ENCODE peak calls at places on chromosomes 5 and 9, in six cellular contexts. One of them, this sample, is unnamed. For H3K4me1 and H3K9me3, the result is how much of the 10 kb centered on the place peaks cover.

GRCh38 chr5:3345195-3345594 is 250.4 kb upstream of the IRX1 start:
- DNase-seq in neural progenitor cell: no peak
- DNase-seq in stomach: no peak
- DNase-seq in SJSA1: no peak
- DNase-seq in mammary epithelial cell: no peak
- DNase-seq in NT2/D1: no peak
- DNase-seq in this sample: no peak

GRCh38 chr9:83034587-83034986 is 28.4 kb downstream of the RASEF start:
- DNase-seq in SJSA1: no peak
- DNase-seq in NT2/D1: no peak
- DNase-seq in mammary epithelial cell: peak
- DNase-seq in neural progenitor cell: no peak
- DNase-seq in stomach: no peak
- DNase-seq in this sample: no peak

GRCh38 chr5:108661030-108661429 is 86.7 kb upstream of the FER start:
- DNase-seq in mammary epithelial cell: no peak
- DNase-seq in neural progenitor cell: no peak
- DNase-seq in SJSA1: no peak
- DNase-seq in stomach: no peak
- DNase-seq in NT2/D1: no peak
- DNase-seq in this sample: no peak

GRCh38 chr5:55071413-55071812 is 31.0 kb upstream of the GZMA start:
- DNase-seq in mammary epithelial cell: no peak
- DNase-seq in neural progenitor cell: peak
- DNase-seq in NT2/D1: peak
- DNase-seq in stomach: no peak
- DNase-seq in SJSA1: no peak
- DNase-seq in this sample: no peak

GRCh38 chr5:172284275-172284971 is 859 bp upstream of the UBTD2 start:
- DNase-seq in neural progenitor cell: no peak
- DNase-seq in stomach: no peak
- DNase-seq in SJSA1: peak
- DNase-seq in NT2/D1: no peak
- DNase-seq in mammary epithelial cell: no peak
- DNase-seq in this sample: no peak

GRCh38 chr9:8958358-8958757 is 1158.8 kb upstream of the DMAC1 start:
- DNase-seq in NT2/D1: no peak
- DNase-seq in mammary epithelial cell: no peak
- DNase-seq in neural progenitor cell: no peak
- DNase-seq in SJSA1: no peak
- DNase-seq in stomach: no peak
- DNase-seq in this sample: no peak

GRCh38 chr5:173796746-173797495 is 91.2 kb upstream of the CPEB4 start:
- DNase-seq in NT2/D1: no peak
- DNase-seq in neural progenitor cell: no peak
- DNase-seq in SJSA1: no peak
- DNase-seq in mammary epithelial cell: no peak
- DNase-seq in stomach: no peak
- DNase-seq in this sample: no peak

GRCh38 chr9:120928015-120928719 is 1.6 kb upstream of the TRAF1 start:
- DNase-seq in stomach: peak
- DNase-seq in neural progenitor cell: peak
- DNase-seq in mammary epithelial cell: no peak
- DNase-seq in SJSA1: no peak
- DNase-seq in NT2/D1: no peak
- DNase-seq in this sample: peak

GRCh38 chr5:175867587-175868347 is 3.6 kb upstream of the CPLX2 start:
- DNase-seq in stomach: no peak
- DNase-seq in SJSA1: no peak
- DNase-seq in neural progenitor cell: peak
- DNase-seq in mammary epithelial cell: peak
- DNase-seq in NT2/D1: no peak
- DNase-seq in this sample: no peak

DNA sequence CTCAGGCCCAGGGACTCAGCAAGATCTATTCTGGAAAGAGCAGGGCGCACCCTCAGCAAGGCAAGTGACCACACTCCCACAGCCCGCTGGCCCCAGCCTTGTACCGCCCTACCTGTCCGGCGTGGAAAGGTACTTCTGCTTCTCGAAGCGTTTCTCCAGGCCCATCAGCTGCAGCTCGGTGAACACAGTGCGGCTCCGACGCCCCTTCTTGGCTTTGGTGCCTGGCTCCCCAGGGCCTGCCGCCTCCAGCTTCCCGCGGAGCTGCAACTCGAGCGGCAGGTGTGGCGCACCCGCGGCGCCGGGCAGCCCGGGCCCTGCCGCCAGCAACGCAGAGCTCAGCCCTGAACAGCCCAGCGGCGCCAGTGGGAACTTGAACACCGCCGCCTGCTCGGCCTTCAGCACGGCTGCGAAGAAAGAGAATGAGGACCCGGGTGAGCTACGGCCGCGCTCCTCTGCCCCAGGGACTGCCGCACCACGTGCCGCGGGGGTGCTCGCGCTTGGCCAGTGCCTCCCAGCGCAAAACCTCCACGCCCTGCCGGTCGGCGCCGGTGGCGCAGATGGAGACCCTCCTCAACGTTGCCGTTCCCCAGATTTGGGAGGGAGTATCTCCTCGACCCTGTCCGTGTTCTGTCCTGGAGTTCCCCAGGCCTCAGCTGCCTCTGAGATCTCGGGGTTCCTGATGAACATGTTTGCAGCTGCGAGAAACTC is 2.2 kb downstream of the BARX1 start:
- DNase-seq in NT2/D1: no peak
- DNase-seq in mammary epithelial cell: no peak
- DNase-seq in SJSA1: no peak
- DNase-seq in neural progenitor cell: peak
- DNase-seq in stomach: no peak
- DNase-seq in this sample: no peak
- H3K4me1 ChIP-seq in NT2/D1: under half
- H3K4me1 ChIP-seq in mammary epithelial cell: under half
- H3K4me1 ChIP-seq in SJSA1: under half
- H3K4me1 ChIP-seq in neural progenitor cell: under half
- H3K4me1 ChIP-seq in stomach: under half
- H3K4me1 ChIP-seq in this sample: under half

GRCh38 chr5:1497271-1497777 is 26.4 kb downstream of the LPCAT1 start:
- DNase-seq in SJSA1: no peak
- DNase-seq in neural progenitor cell: no peak
- DNase-seq in stomach: no peak
- DNase-seq in mammary epithelial cell: no peak
- DNase-seq in NT2/D1: no peak
- DNase-seq in this sample: no peak

GRCh38 chr5:1497795-1498622 is 25.8 kb downstream of the LPCAT1 start:
- DNase-seq in stomach: no peak
- DNase-seq in SJSA1: no peak
- DNase-seq in neural progenitor cell: no peak
- DNase-seq in mammary epithelial cell: no peak
- DNase-seq in NT2/D1: no peak
- DNase-seq in this sample: no peak

GRCh38 chr5:1499851-1500250 is 23.9 kb downstream of the LPCAT1 start:
- DNase-seq in mammary epithelial cell: no peak
- DNase-seq in NT2/D1: no peak
- DNase-seq in neural progenitor cell: no peak
- DNase-seq in SJSA1: no peak
- DNase-seq in stomach: no peak
- DNase-seq in this sample: no peak

GRCh38 chr5:1500411-1501091 is 23.2 kb downstream of the LPCAT1 start:
- DNase-seq in stomach: peak
- DNase-seq in mammary epithelial cell: no peak
- DNase-seq in NT2/D1: no peak
- DNase-seq in neural progenitor cell: no peak
- DNase-seq in SJSA1: no peak
- DNase-seq in this sample: no peak

GRCh38 chr5:1498623-1499416 is 24.9 kb downstream of the LPCAT1 start:
- DNase-seq in neural progenitor cell: no peak
- DNase-seq in stomach: no peak
- DNase-seq in SJSA1: no peak
- DNase-seq in mammary epithelial cell: no peak
- DNase-seq in NT2/D1: no peak
- DNase-seq in this sample: no peak
- H3K9me3 ChIP-seq in neural progenitor cell: under half
- H3K9me3 ChIP-seq in stomach: under half
- H3K9me3 ChIP-seq in SJSA1: under half
- H3K9me3 ChIP-seq in mammary epithelial cell: under half
- H3K9me3 ChIP-seq in NT2/D1: under half
- H3K9me3 ChIP-seq in this sample: under half

GRCh38 chr5:80960531-80961375 is 590 bp downstream of the RASGRF2 start:
- DNase-seq in stomach: no peak
- DNase-seq in NT2/D1: no peak
- DNase-seq in neural progenitor cell: peak
- DNase-seq in SJSA1: peak
- DNase-seq in mammary epithelial cell: peak
- DNase-seq in this sample: peak
- H3K4me3 ChIP-seq in stomach: peak
- H3K4me3 ChIP-seq in NT2/D1: peak
- H3K4me3 ChIP-seq in neural progenitor cell: peak
- H3K4me3 ChIP-seq in SJSA1: peak
- H3K4me3 ChIP-seq in mammary epithelial cell: peak
- H3K4me3 ChIP-seq in this sample: peak

GRCh38 chr9:6564868-6565267 is 80.7 kb downstream of the GLDC start:
- DNase-seq in stomach: no peak
- DNase-seq in SJSA1: no peak
- DNase-seq in NT2/D1: no peak
- DNase-seq in mammary epithelial cell: no peak
- DNase-seq in neural progenitor cell: no peak
- DNase-seq in this sample: no peak
- H3K4me1 ChIP-seq in stomach: under half
- H3K4me1 ChIP-seq in SJSA1: under half
- H3K4me1 ChIP-seq in NT2/D1: under half
- H3K4me1 ChIP-seq in mammary epithelial cell: under half
- H3K4me1 ChIP-seq in neural progenitor cell: under half
- H3K4me1 ChIP-seq in this sample: under half

DNA sequence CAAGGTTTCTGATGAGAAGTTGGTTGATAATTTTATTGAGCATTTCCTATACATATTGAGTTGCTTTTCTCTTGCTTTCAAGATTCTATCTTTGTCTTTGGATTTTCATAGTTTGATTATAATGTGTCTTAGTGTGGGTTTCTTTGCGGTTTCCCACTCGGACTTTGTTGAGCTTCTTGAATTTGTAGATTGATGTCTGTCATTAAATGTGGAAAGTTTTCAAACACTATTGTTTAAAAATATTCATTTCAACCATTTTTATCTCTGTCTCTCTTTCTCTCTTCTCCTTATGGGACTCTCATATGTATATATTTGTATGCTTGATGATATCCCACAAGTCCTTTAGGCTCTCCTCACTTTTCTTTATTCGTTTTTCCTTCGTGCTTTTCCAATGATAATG is 18.5 kb upstream of the PCDHA1 start:
- DNase-seq in NT2/D1: no peak
- DNase-seq in neural progenitor cell: no peak
- DNase-seq in SJSA1: no peak
- DNase-seq in stomach: no peak
- DNase-seq in mammary epithelial cell: no peak
- DNase-seq in this sample: no peak
- H3K9me3 ChIP-seq in NT2/D1: half or more
- H3K9me3 ChIP-seq in neural progenitor cell: under half
- H3K9me3 ChIP-seq in SJSA1: under half
- H3K9me3 ChIP-seq in stomach: half or more
- H3K9me3 ChIP-seq in mammary epithelial cell: under half
- H3K9me3 ChIP-seq in this sample: under half

GRCh38 chr5:179334017-179334765 is 11.1 kb downstream of the ADAMTS2 start:
- DNase-seq in mammary epithelial cell: no peak
- DNase-seq in stomach: no peak
- DNase-seq in NT2/D1: no peak
- DNase-seq in neural progenitor cell: no peak
- DNase-seq in SJSA1: no peak
- DNase-seq in this sample: no peak
- H3K4me3 ChIP-seq in mammary epithelial cell: no peak
- H3K4me3 ChIP-seq in stomach: no peak
- H3K4me3 ChIP-seq in NT2/D1: no peak
- H3K4me3 ChIP-seq in neural progenitor cell: no peak
- H3K4me3 ChIP-seq in SJSA1: no peak
- H3K4me3 ChIP-seq in this sample: no peak

DNA sequence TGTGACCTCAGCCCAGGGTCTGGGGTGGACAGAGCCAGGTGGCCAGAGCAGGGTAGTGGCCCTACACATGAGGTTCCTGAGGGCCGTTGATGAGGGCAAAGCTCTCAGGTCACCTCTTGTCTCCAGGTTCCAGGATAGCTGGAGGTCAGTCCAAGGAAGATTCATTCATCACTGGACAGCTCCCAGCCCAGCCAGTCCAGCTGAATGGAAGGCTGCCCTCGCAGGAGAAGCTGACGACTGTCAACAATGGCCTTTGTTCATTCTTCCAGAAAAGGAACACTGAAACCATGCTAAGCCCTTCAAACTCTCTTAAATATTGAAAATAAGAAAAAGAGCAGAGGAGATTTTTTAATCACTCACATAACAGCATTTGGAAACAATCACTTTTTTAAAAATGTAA is 169.7 kb upstream of the TBCA start:
- DNase-seq in neural progenitor cell: peak
- DNase-seq in mammary epithelial cell: no peak
- DNase-seq in NT2/D1: no peak
- DNase-seq in SJSA1: no peak
- DNase-seq in stomach: no peak
- DNase-seq in this sample: no peak
- H3K4me1 ChIP-seq in neural progenitor cell: under half
- H3K4me1 ChIP-seq in mammary epithelial cell: under half
- H3K4me1 ChIP-seq in NT2/D1: under half
- H3K4me1 ChIP-seq in SJSA1: under half
- H3K4me1 ChIP-seq in stomach: under half
- H3K4me1 ChIP-seq in this sample: under half

GRCh38 chr5:67748165-67748690 is 467.3 kb upstream of the PIK3R1 start:
- DNase-seq in neural progenitor cell: no peak
- DNase-seq in SJSA1: no peak
- DNase-seq in mammary epithelial cell: no peak
- DNase-seq in stomach: no peak
- DNase-seq in NT2/D1: no peak
- DNase-seq in this sample: no peak

GRCh38 chr5:67752357-67752708 is 463.2 kb upstream of the PIK3R1 start:
- DNase-seq in neural progenitor cell: no peak
- DNase-seq in stomach: no peak
- DNase-seq in SJSA1: no peak
- DNase-seq in mammary epithelial cell: no peak
- DNase-seq in NT2/D1: no peak
- DNase-seq in this sample: no peak

GRCh38 chr5:67746103-67746502 is 469.5 kb upstream of the PIK3R1 start:
- DNase-seq in neural progenitor cell: no peak
- DNase-seq in SJSA1: no peak
- DNase-seq in mammary epithelial cell: no peak
- DNase-seq in stomach: no peak
- DNase-seq in NT2/D1: no peak
- DNase-seq in this sample: no peak

DNA sequence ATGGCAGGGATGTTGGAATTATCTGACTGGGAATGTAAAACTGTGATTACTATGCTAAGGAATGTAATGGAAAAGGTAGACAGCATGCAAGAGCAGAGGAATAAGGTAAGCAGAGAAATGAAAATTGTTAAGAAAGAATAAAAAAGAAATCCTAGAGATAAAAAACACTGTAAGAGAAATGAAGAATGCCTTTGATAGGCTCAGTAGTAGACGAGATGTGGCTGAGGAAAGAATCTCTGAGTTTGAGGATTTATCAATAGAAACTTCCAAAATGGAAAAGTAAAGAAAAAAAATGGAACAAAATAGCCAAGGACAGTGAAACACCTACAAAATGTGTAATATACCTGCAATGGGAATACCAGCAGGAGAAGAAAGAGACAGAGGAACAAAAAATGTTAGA is 468.5 kb upstream of the PIK3R1 start:
- DNase-seq in stomach: no peak
- DNase-seq in NT2/D1: no peak
- DNase-seq in mammary epithelial cell: no peak
- DNase-seq in SJSA1: no peak
- DNase-seq in neural progenitor cell: no peak
- DNase-seq in this sample: no peak
- H3K9me3 ChIP-seq in stomach: under half
- H3K9me3 ChIP-seq in NT2/D1: under half
- H3K9me3 ChIP-seq in mammary epithelial cell: under half
- H3K9me3 ChIP-seq in SJSA1: under half
- H3K9me3 ChIP-seq in neural progenitor cell: under half
- H3K9me3 ChIP-seq in this sample: under half